ENCODE peak calls at places on chromosomes 13 and 19, in four cellular contexts. K, N, Z and O are unnamed samples.

GRCh38 chr19:2634228-2634951 is 68.1 kb downstream of the GNG7 start:
- DNase-seq in K (no peak), N (no peak), Z (no peak), O (no peak)

GRCh38 chr13:24713022-24713421 is 32.8 kb downstream of the ATP12A start:
- DNase-seq in K (no peak), N (no peak), Z (no peak), O (no peak)

GRCh38 chr13:21364357-21364756 is 94.7 kb downstream of the ZDHHC20 start:
- DNase-seq in K (no peak), N (no peak), Z (no peak), O (no peak)

GRCh38 chr13:31627097-31627496 is 112.2 kb upstream of the RXFP2 start:
- DNase-seq in K (no peak), N (no peak), Z (no peak), O (no peak)

GRCh38 chr19:1948676-1949075 is 7.7 kb downstream of the CSNK1G2 start:
- DNase-seq in K (no peak), N (no peak), Z (no peak), O (no peak)

GRCh38 chr19:495440-496332 is 600 bp upstream of the MADCAM1 start:
- DNase-seq in K (no peak), N (peak; percentile 68), Z (peak; percentile 86), O (no peak)

GRCh38 chr13:98482476-98483444 is 94.1 kb downstream of the STK24 start:
- DNase-seq in K (no peak), N (no peak), Z (no peak), O (peak; percentile 60)

GRCh38 chr19:2529473-2529918 is 53.6 kb downstream of the GADD45B start:
- DNase-seq in K (no peak), N (no peak), Z (peak; percentile 93), O (no peak)

GRCh38 chr13:107866666-107867623 is 348.4 kb downstream of the LIG4 start:
- DNase-seq in K (no peak), N (peak; percentile 94), Z (no peak), O (no peak)

GRCh38 chr13:93309886-93310520 is 83.4 kb downstream of the GPC6 start:
- DNase-seq in K (no peak), N (peak; percentile 12), Z (peak; percentile 64), O (no peak)

GRCh38 chr19:15378529-15379082 is 981 bp downstream of the AKAP8 start:
- DNase-seq in K (peak; percentile 35), N (peak; percentile 15), Z (peak; percentile 31), O (peak; percentile 68)

GRCh38 chr13:45297456-45298205 is 43.4 kb downstream of the TPT1 start:
- DNase-seq in K (no peak), N (no peak), Z (no peak), O (peak; percentile 38)

GRCh38 chr13:50529154-50529882 is 314.2 kb downstream of the DLEU7 start:
- DNase-seq in K (no peak), N (no peak), Z (peak; percentile 67), O (peak; percentile 94)

GRCh38 chr13:80705371-80706163 is 364.6 kb upstream of the SPRY2 start:
- DNase-seq in K (no peak), N (no peak), Z (no peak), O (no peak)

GRCh38 chr13:77002590-77003190 is 10.8 kb downstream of the CLN5 start:
- DNase-seq in K (no peak), N (no peak), Z (peak; percentile 22), O (peak; percentile 46)

GRCh38 chr19:28126499-28126898 is 1086.5 kb downstream of the UQCRFS1 start:
- DNase-seq in K (no peak), N (no peak), Z (no peak), O (no peak)

GRCh38 chr19:52897149-52897935 is at the start of gene ZNF320:
- DNase-seq in K (peak; percentile 86), N (peak; percentile 97), Z (no peak), O (peak; percentile 94)

GRCh38 chr13:78660130-78660857 is 1.3 kb upstream of the OBI1 start:
- DNase-seq in K (no peak), N (no peak), Z (peak; percentile 33), O (no peak)

GRCh38 chr13:27379126-27379525 is 45.3 kb upstream of the GTF3A start:
- DNase-seq in K (no peak), N (no peak), Z (no peak), O (no peak)

GRCh38 chr13:51764184-51765141 is 39.5 kb downstream of the DHRS12 start:
- DNase-seq in K (peak; percentile 33), N (no peak), Z (peak; percentile 42), O (peak; percentile 85)

GRCh38 chr13:25149670-25150069 is 22.4 kb downstream of the AMER2 start:
- DNase-seq in K (no peak), N (no peak), Z (no peak), O (no peak)

GRCh38 chr19:33299061-33299665 is 3.2 kb downstream of the CEBPA start:
- DNase-seq in K (no peak), N (no peak), Z (no peak), O (no peak)

GRCh38 chr19:1746401-1747284 is 6.7 kb upstream of the ONECUT3 start:
- DNase-seq in K (no peak), N (no peak), Z (peak; percentile 68), O (no peak)

GRCh38 chr13:22243519-22244197 is 572.8 kb downstream of the FGF9 start:
- DNase-seq in K (no peak), N (no peak), Z (no peak), O (no peak)

GRCh38 chr19:29623726-29624488 is 17.8 kb downstream of the POP4 start:
- DNase-seq in K (peak; percentile 11), N (peak; percentile 49), Z (no peak), O (no peak)

GRCh38 chr19:17220207-17220758 is 5.1 kb downstream of the USE1 start:
- DNase-seq in K (no peak), N (peak; percentile 63), Z (peak; percentile 53), O (no peak)

GRCh38 chr13:74132768-74133656 is 1.2 kb downstream of the KLF12 start:
- DNase-seq in K (peak; percentile 27), N (no peak), Z (peak; percentile 2), O (peak; percentile 32)

GRCh38 chr13:106651442-106651841 is 83.5 kb upstream of the ARGLU1 start:
- DNase-seq in K (no peak), N (no peak), Z (no peak), O (no peak)

GRCh38 chr19:51272183-51272817 is 21.4 kb downstream of the SIGLECL1 start:
- DNase-seq in K (no peak), N (no peak), Z (no peak), O (no peak)

GRCh38 chr19:55210120-55210493 is 806 bp upstream of the PTPRH start:
- DNase-seq in K (no peak), N (no peak), Z (peak; percentile 96), O (no peak)

GRCh38 chr13:109819851-109820250 is 33.5 kb upstream of the IRS2 start:
- DNase-seq in K (no peak), N (no peak), Z (no peak), O (no peak)
- H3K4me1 ChIP-seq in K (no peaks in the 10 kb centered on the region), N (no peaks in the 10 kb centered on the region), Z (no peaks in the 10 kb centered on the region), O (no peaks in the 10 kb centered on the region)

DNA sequence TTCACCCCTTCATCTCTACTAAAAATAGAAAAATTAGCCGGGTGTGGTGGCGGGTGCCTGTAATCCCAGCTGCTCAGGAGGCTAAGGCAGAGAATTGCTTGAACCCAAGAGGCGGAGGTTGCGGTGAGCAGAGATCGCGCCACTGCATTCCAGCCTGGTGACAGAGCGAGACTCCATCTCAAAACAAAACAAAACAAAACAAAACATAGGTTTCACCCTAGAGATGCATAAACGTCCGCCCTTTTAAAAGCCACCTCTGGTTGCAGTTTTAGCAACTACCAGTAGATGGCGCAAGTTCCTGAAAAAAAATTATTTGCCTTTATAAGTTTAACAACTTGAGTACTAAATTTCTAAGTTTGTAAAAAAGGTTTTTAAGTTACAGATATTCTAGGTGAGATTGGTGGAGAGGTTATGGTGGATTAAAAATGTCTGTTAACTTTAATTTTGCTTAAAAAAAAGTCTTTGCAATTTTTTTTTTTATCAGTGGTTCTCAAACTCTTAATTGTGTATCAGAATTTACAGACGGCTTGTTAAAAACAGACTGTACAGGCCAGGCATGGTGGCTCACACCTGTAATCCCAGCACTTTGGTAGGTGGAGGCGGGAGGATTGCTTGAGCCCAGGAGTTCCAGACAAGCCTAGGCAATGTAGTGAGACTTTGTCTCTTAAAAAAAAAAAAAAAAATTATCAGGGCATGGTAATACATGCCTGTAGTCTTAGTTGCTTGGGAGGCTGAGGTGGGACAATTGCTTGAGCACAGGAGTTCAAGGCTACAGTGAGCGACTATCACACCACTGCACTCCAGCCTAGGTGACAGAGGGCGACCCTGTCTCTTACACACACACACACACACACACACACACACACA is 42.1 kb downstream of the NAA16 start:
- DNase-seq in K (peak; percentile 27), N (peak; percentile 21), Z (peak; percentile 35), O (peak; percentile 29)
- H3K4me3 ChIP-seq in K (no peak overlapping the region), N (no peak overlapping the region), Z (no peak overlapping the region), O (no peak overlapping the region)

GRCh38 chr19:18380843-18381242 is 5.1 kb upstream of the GDF15 start:
- DNase-seq in K (no peak), N (no peak), Z (no peak), O (no peak)
- H3K4me1 ChIP-seq in K (no peaks in the 10 kb centered on the region), N (peaks cover 53% of the 10 kb centered on the region), Z (peaks cover 78% of the 10 kb centered on the region), O (peaks cover 18% of the 10 kb centered on the region)

GRCh38 chr13:48506092-48506701 is 26.7 kb downstream of the RCBTB2 start:
- DNase-seq in K (no peak), N (no peak), Z (no peak), O (no peak)
- H3K4me3 ChIP-seq in K (peak overlapping the region; percentile 46), N (no peak overlapping the region), Z (no peak overlapping the region), O (no peak overlapping the region)

GRCh38 chr19:40596608-40597328 is 4.4 kb upstream of the LTBP4 start:
- DNase-seq in K (no peak), N (peak; percentile 96), Z (peak; percentile 89), O (no peak)
- H3K4me1 ChIP-seq in K (peaks cover 42% of the 10 kb centered on the region), N (peaks cover 68% of the 10 kb centered on the region), Z (peaks cover 41% of the 10 kb centered on the region), O (peaks cover 17% of the 10 kb centered on the region)